ENCODE peak calls at places on chromosomes 4 and X, in four cellular contexts. One of them, this sample, is unnamed.

GRCh38 chrX:46376246-46376885 is 168.9 kb downstream of the ZNF674 start:
- DNase-seq in WERI-Rb-1: peak; percentile 15
- DNase-seq in vagina: no peak
- DNase-seq in uterus: peak; percentile 20
- DNase-seq in this sample: no peak

GRCh38 chr4:134501973-134502372 is 300.4 kb upstream of the PABPC4L start:
- DNase-seq in WERI-Rb-1: no peak
- DNase-seq in vagina: no peak
- DNase-seq in uterus: no peak
- DNase-seq in this sample: no peak

GRCh38 chr4:129014566-129015509 is 78.5 kb downstream of the SCLT1 start:
- DNase-seq in WERI-Rb-1: no peak
- DNase-seq in vagina: no peak
- DNase-seq in uterus: no peak
- DNase-seq in this sample: no peak

GRCh38 chr4:81954266-81954665 is 419.5 kb downstream of the HNRNPD start:
- DNase-seq in WERI-Rb-1: no peak
- DNase-seq in vagina: no peak
- DNase-seq in uterus: no peak
- DNase-seq in this sample: no peak

GRCh38 chr4:95761441-95761840 is 78.5 kb upstream of the PDHA2 start:
- DNase-seq in WERI-Rb-1: no peak
- DNase-seq in vagina: no peak
- DNase-seq in uterus: no peak
- DNase-seq in this sample: no peak

GRCh38 chr4:115780835-115781234 is 667.4 kb upstream of the NDST4 start:
- DNase-seq in WERI-Rb-1: no peak
- DNase-seq in vagina: no peak
- DNase-seq in uterus: no peak
- DNase-seq in this sample: no peak

GRCh38 chr4:148261861-148262260 is 180.4 kb downstream of the NR3C2 start:
- DNase-seq in WERI-Rb-1: no peak
- DNase-seq in vagina: no peak
- DNase-seq in uterus: no peak
- DNase-seq in this sample: no peak

GRCh38 chr4:1985780-1986577 is 22.8 kb downstream of the NELFA start:
- DNase-seq in WERI-Rb-1: no peak
- DNase-seq in vagina: peak; percentile 84
- DNase-seq in uterus: no peak
- DNase-seq in this sample: no peak

GRCh38 chrX:47637546-47638195 is 7.9 kb upstream of the CFP start:
- DNase-seq in WERI-Rb-1: no peak
- DNase-seq in vagina: no peak
- DNase-seq in uterus: no peak
- DNase-seq in this sample: peak; percentile 33

GRCh38 chr4:30836231-30836630 is 116.1 kb downstream of the PCDH7 start:
- DNase-seq in WERI-Rb-1: no peak
- DNase-seq in vagina: no peak
- DNase-seq in uterus: no peak
- DNase-seq in this sample: no peak

GRCh38 chr4:163598028-163598427 is 103.5 kb downstream of the TMA16 start:
- DNase-seq in WERI-Rb-1: no peak
- DNase-seq in vagina: no peak
- DNase-seq in uterus: no peak
- DNase-seq in this sample: no peak

GRCh38 chr4:87219648-87220093 is 747 bp downstream of the KLHL8 start:
- DNase-seq in WERI-Rb-1: peak; percentile 48
- DNase-seq in vagina: no peak
- DNase-seq in uterus: peak; percentile 33
- DNase-seq in this sample: peak; percentile 53

GRCh38 chrX:154354013-154354412 is 20.4 kb downstream of the FLNA start:
- DNase-seq in WERI-Rb-1: no peak
- DNase-seq in vagina: no peak
- DNase-seq in uterus: no peak
- DNase-seq in this sample: no peak

GRCh38 chrX:131477498-131477897 is 66.4 kb upstream of the OR13H1 start:
- DNase-seq in WERI-Rb-1: no peak
- DNase-seq in vagina: no peak
- DNase-seq in uterus: no peak
- DNase-seq in this sample: no peak

GRCh38 chrX:120111611-120112010 is 4.1 kb downstream of the RHOXF1 start:
- DNase-seq in WERI-Rb-1: no peak
- DNase-seq in vagina: no peak
- DNase-seq in uterus: no peak
- DNase-seq in this sample: no peak

GRCh38 chr4:87068591-87069021 is 133.8 kb downstream of the AFF1 start:
- DNase-seq in WERI-Rb-1: no peak
- DNase-seq in vagina: no peak
- DNase-seq in uterus: no peak
- DNase-seq in this sample: no peak

GRCh38 chr4:122665148-122665547 is 44.3 kb upstream of the IL21 start:
- DNase-seq in WERI-Rb-1: no peak
- DNase-seq in vagina: no peak
- DNase-seq in uterus: no peak
- DNase-seq in this sample: no peak

GRCh38 chr4:8391972-8392371 is 48.6 kb downstream of the ACOX3 start:
- DNase-seq in WERI-Rb-1: no peak
- DNase-seq in vagina: no peak
- DNase-seq in uterus: peak; percentile 80
- DNase-seq in this sample: peak; percentile 83

GRCh38 chr4:158644341-158644740 is 27.3 kb downstream of the C4orf46 start:
- DNase-seq in WERI-Rb-1: no peak
- DNase-seq in vagina: no peak
- DNase-seq in uterus: no peak
- DNase-seq in this sample: no peak

GRCh38 chrX:123976671-123977316 is 15.3 kb downstream of the STAG2 start:
- DNase-seq in WERI-Rb-1: no peak
- DNase-seq in vagina: no peak
- DNase-seq in uterus: no peak
- DNase-seq in this sample: no peak

GRCh38 chrX:73876897-73877296 is 313.9 kb downstream of the CHIC1 start:
- DNase-seq in WERI-Rb-1: no peak
- DNase-seq in vagina: no peak
- DNase-seq in uterus: no peak
- DNase-seq in this sample: no peak

GRCh38 chr4:781493-782216 is 44.3 kb downstream of the CPLX1 start:
- DNase-seq in WERI-Rb-1: peak; percentile 100
- DNase-seq in vagina: peak; percentile 99
- DNase-seq in uterus: peak; percentile 99
- DNase-seq in this sample: peak; percentile 99

GRCh38 chr4:784401-785331 is 41.3 kb downstream of the CPLX1 start:
- DNase-seq in WERI-Rb-1: no peak
- DNase-seq in vagina: peak; percentile 89
- DNase-seq in uterus: no peak
- DNase-seq in this sample: no peak

GRCh38 chr4:785332-786073 is 40.4 kb downstream of the CPLX1 start:
- DNase-seq in WERI-Rb-1: no peak
- DNase-seq in vagina: no peak
- DNase-seq in uterus: no peak
- DNase-seq in this sample: no peak

GRCh38 chr4:780730-781492 is 45.0 kb downstream of the CPLX1 start:
- DNase-seq in WERI-Rb-1: peak; percentile 43
- DNase-seq in vagina: peak; percentile 95
- DNase-seq in uterus: no peak
- DNase-seq in this sample: peak; percentile 37

GRCh38 chr4:783133-783541 is 42.8 kb downstream of the CPLX1 start:
- DNase-seq in WERI-Rb-1: no peak
- DNase-seq in vagina: no peak
- DNase-seq in uterus: no peak
- DNase-seq in this sample: peak; percentile 48
- H3K27ac ChIP-seq in WERI-Rb-1: peak overlapping the region; percentile 37
- H3K27ac ChIP-seq in vagina: peak overlapping the region; percentile 75
- H3K27ac ChIP-seq in uterus: peak overlapping the region; percentile 90
- H3K27ac ChIP-seq in this sample: peak overlapping the region; percentile 94

GRCh38 chr4:23967281-23967680 is 77.4 kb upstream of the PPARGC1A start:
- DNase-seq in WERI-Rb-1: no peak
- DNase-seq in vagina: no peak
- DNase-seq in uterus: no peak
- DNase-seq in this sample: no peak

GRCh38 chr4:23970193-23970850 is 80.5 kb upstream of the PPARGC1A start:
- DNase-seq in WERI-Rb-1: no peak
- DNase-seq in vagina: no peak
- DNase-seq in uterus: no peak
- DNase-seq in this sample: no peak

GRCh38 chr4:23969635-23970034 is 79.8 kb upstream of the PPARGC1A start:
- DNase-seq in WERI-Rb-1: no peak
- DNase-seq in vagina: no peak
- DNase-seq in uterus: no peak
- DNase-seq in this sample: no peak

GRCh38 chr4:23962462-23962861 is 72.6 kb upstream of the PPARGC1A start:
- DNase-seq in WERI-Rb-1: no peak
- DNase-seq in vagina: no peak
- DNase-seq in uterus: no peak
- DNase-seq in this sample: no peak

DNA sequence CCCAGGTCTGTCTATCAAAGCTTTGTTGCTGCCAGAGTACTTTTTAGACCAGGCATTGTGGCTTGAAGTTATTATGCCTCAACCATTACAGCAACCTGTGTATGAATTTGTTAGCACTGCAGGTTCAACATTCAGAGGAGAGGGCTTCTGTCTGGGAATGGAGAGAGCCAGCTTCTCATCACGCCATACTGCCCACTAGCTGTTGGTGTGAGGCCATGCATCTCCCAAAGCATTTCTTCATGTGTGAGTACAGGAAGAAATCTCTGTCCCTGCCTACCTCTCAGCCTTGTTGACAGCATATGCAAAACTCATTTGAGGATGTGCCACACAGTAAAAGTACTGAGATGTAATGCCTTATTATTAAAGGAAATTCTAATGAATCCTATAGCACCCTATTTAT is 76.9 kb upstream of the PPARGC1A start:
- DNase-seq in WERI-Rb-1: peak; percentile 16
- DNase-seq in vagina: no peak
- DNase-seq in uterus: no peak
- DNase-seq in this sample: no peak
- TF ChIP-seq CTCF in WERI-Rb-1: peak; percentile 79
- TF ChIP-seq CTCF in vagina: no peak
- TF ChIP-seq CTCF in uterus: no peak
- TF ChIP-seq CTCF in this sample: peak; percentile 30

GRCh38 chr4:156941940-156942548 is 29.6 kb downstream of the PDGFC start:
- DNase-seq in WERI-Rb-1: peak; percentile 29
- DNase-seq in vagina: no peak
- DNase-seq in uterus: peak; percentile 78
- DNase-seq in this sample: no peak
- H3K27ac ChIP-seq in WERI-Rb-1: no peak overlapping the region
- H3K27ac ChIP-seq in vagina: no peak overlapping the region
- H3K27ac ChIP-seq in uterus: peak overlapping the region; percentile 90
- H3K27ac ChIP-seq in this sample: peak overlapping the region; percentile 38

GRCh38 chr4:152369203-152369902 is 166.5 kb downstream of the FBXW7 start:
- DNase-seq in WERI-Rb-1: no peak
- DNase-seq in vagina: no peak
- DNase-seq in uterus: no peak
- DNase-seq in this sample: no peak
- TF ChIP-seq CTCF in WERI-Rb-1: no peak
- TF ChIP-seq CTCF in vagina: no peak
- TF ChIP-seq CTCF in uterus: no peak
- TF ChIP-seq CTCF in this sample: no peak

This sample was measured in psoas muscle.